ENCODE peak calls at places on chromosomes 13 and 19, in ten cellular contexts. One of them, this sample, is unnamed.
A peak's percentile ranks its signal among the peaks of the same experiment; 100 is the strongest.

GRCh38 chr19:38583219-38583984 is 34.4 kb downstream of the MAP4K1 start:
- DNase-seq in AG10803: no peak
- DNase-seq in hippocampal formation: no peak
- DNase-seq in brain microvascular endothelial cell: no peak
- DNase-seq in kidney epithelial cell: no peak
- DNase-seq in stimulated activated CD8-positive, alpha-beta memory T cell treated with anti-CD3 and anti-CD28 coated beads, Interleukin-15, amount 100 ng/mL, for 1 hour: no peak
- DNase-seq in EL: no peak
- DNase-seq in stimulated activated naive CD4-positive, alpha-beta T cell treated with Interleukin-2 at 50 U/mL for 16 hours: no peak
- DNase-seq in MCF 10A: no peak
- DNase-seq in transverse colon: peak; percentile 24
- DNase-seq in this sample: no peak

GRCh38 chr13:31925079-31925478 is 106.5 kb upstream of the FRY start:
- DNase-seq in transverse colon: no peak
- DNase-seq in brain microvascular endothelial cell: no peak
- DNase-seq in AG10803: no peak
- DNase-seq in stimulated activated naive CD4-positive, alpha-beta T cell treated with Interleukin-2 at 50 U/mL for 16 hours: no peak
- DNase-seq in stimulated activated CD8-positive, alpha-beta memory T cell treated with anti-CD3 and anti-CD28 coated beads, Interleukin-15, amount 100 ng/mL, for 1 hour: no peak
- DNase-seq in EL: no peak
- DNase-seq in kidney epithelial cell: no peak
- DNase-seq in MCF 10A: no peak
- DNase-seq in hippocampal formation: no peak
- DNase-seq in this sample: no peak

GRCh38 chr19:18340990-18341868 is 831 bp downstream of the PGPEP1 start:
- DNase-seq in kidney epithelial cell: no peak
- DNase-seq in hippocampal formation: no peak
- DNase-seq in stimulated activated naive CD4-positive, alpha-beta T cell treated with Interleukin-2 at 50 U/mL for 16 hours: peak; percentile 64
- DNase-seq in EL: peak; percentile 69
- DNase-seq in stimulated activated CD8-positive, alpha-beta memory T cell treated with anti-CD3 and anti-CD28 coated beads, Interleukin-15, amount 100 ng/mL, for 1 hour: peak; percentile 37
- DNase-seq in MCF 10A: peak; percentile 39
- DNase-seq in AG10803: peak; percentile 52
- DNase-seq in brain microvascular endothelial cell: no peak
- DNase-seq in transverse colon: peak; percentile 78
- DNase-seq in this sample: peak; percentile 72

GRCh38 chr13:48222358-48223015 is 10.5 kb upstream of the ITM2B start:
- DNase-seq in EL: no peak
- DNase-seq in stimulated activated CD8-positive, alpha-beta memory T cell treated with anti-CD3 and anti-CD28 coated beads, Interleukin-15, amount 100 ng/mL, for 1 hour: no peak
- DNase-seq in stimulated activated naive CD4-positive, alpha-beta T cell treated with Interleukin-2 at 50 U/mL for 16 hours: no peak
- DNase-seq in kidney epithelial cell: no peak
- DNase-seq in brain microvascular endothelial cell: no peak
- DNase-seq in MCF 10A: peak; percentile 75
- DNase-seq in transverse colon: peak; percentile 19
- DNase-seq in AG10803: peak; percentile 31
- DNase-seq in hippocampal formation: no peak
- DNase-seq in this sample: no peak

GRCh38 chr13:76879211-76879875 is 6.9 kb downstream of the KCTD12 start:
- DNase-seq in stimulated activated CD8-positive, alpha-beta memory T cell treated with anti-CD3 and anti-CD28 coated beads, Interleukin-15, amount 100 ng/mL, for 1 hour: peak; percentile 33
- DNase-seq in brain microvascular endothelial cell: peak; percentile 85
- DNase-seq in hippocampal formation: peak; percentile 27
- DNase-seq in MCF 10A: peak; percentile 92
- DNase-seq in EL: peak; percentile 77
- DNase-seq in AG10803: peak; percentile 90
- DNase-seq in transverse colon: peak; percentile 46
- DNase-seq in stimulated activated naive CD4-positive, alpha-beta T cell treated with Interleukin-2 at 50 U/mL for 16 hours: peak; percentile 43
- DNase-seq in kidney epithelial cell: no peak
- DNase-seq in this sample: no peak

GRCh38 chr13:29771247-29771646 is 79.2 kb downstream of the UBL3 start:
- DNase-seq in stimulated activated CD8-positive, alpha-beta memory T cell treated with anti-CD3 and anti-CD28 coated beads, Interleukin-15, amount 100 ng/mL, for 1 hour: no peak
- DNase-seq in EL: peak; percentile 44
- DNase-seq in AG10803: peak; percentile 34
- DNase-seq in MCF 10A: peak; percentile 45
- DNase-seq in stimulated activated naive CD4-positive, alpha-beta T cell treated with Interleukin-2 at 50 U/mL for 16 hours: no peak
- DNase-seq in hippocampal formation: peak; percentile 29
- DNase-seq in kidney epithelial cell: no peak
- DNase-seq in brain microvascular endothelial cell: no peak
- DNase-seq in transverse colon: no peak
- DNase-seq in this sample: no peak

GRCh38 chr19:13103961-13104847 is 1.5 kb upstream of the LYL1 start:
- DNase-seq in kidney epithelial cell: no peak
- DNase-seq in hippocampal formation: no peak
- DNase-seq in brain microvascular endothelial cell: no peak
- DNase-seq in AG10803: no peak
- DNase-seq in MCF 10A: no peak
- DNase-seq in stimulated activated CD8-positive, alpha-beta memory T cell treated with anti-CD3 and anti-CD28 coated beads, Interleukin-15, amount 100 ng/mL, for 1 hour: no peak
- DNase-seq in transverse colon: peak; percentile 76
- DNase-seq in stimulated activated naive CD4-positive, alpha-beta T cell treated with Interleukin-2 at 50 U/mL for 16 hours: peak; percentile 56
- DNase-seq in EL: no peak
- DNase-seq in this sample: peak; percentile 56

GRCh38 chr13:53105881-53106280 is 77.3 kb downstream of the OLFM4 start:
- DNase-seq in brain microvascular endothelial cell: no peak
- DNase-seq in hippocampal formation: no peak
- DNase-seq in stimulated activated CD8-positive, alpha-beta memory T cell treated with anti-CD3 and anti-CD28 coated beads, Interleukin-15, amount 100 ng/mL, for 1 hour: no peak
- DNase-seq in AG10803: no peak
- DNase-seq in kidney epithelial cell: no peak
- DNase-seq in transverse colon: no peak
- DNase-seq in EL: no peak
- DNase-seq in MCF 10A: no peak
- DNase-seq in stimulated activated naive CD4-positive, alpha-beta T cell treated with Interleukin-2 at 50 U/mL for 16 hours: no peak
- DNase-seq in this sample: no peak

GRCh38 chr13:60012503-60012902 is 151.2 kb downstream of the DIAPH3 start:
- DNase-seq in AG10803: no peak
- DNase-seq in MCF 10A: peak; percentile 88
- DNase-seq in hippocampal formation: no peak
- DNase-seq in transverse colon: peak; percentile 50
- DNase-seq in brain microvascular endothelial cell: no peak
- DNase-seq in kidney epithelial cell: peak; percentile 5
- DNase-seq in EL: no peak
- DNase-seq in stimulated activated CD8-positive, alpha-beta memory T cell treated with anti-CD3 and anti-CD28 coated beads, Interleukin-15, amount 100 ng/mL, for 1 hour: no peak
- DNase-seq in stimulated activated naive CD4-positive, alpha-beta T cell treated with Interleukin-2 at 50 U/mL for 16 hours: no peak
- DNase-seq in this sample: no peak

GRCh38 chr13:109385161-109385560 is 401.2 kb downstream of the IRS2 start:
- DNase-seq in AG10803: peak; percentile 58
- DNase-seq in stimulated activated naive CD4-positive, alpha-beta T cell treated with Interleukin-2 at 50 U/mL for 16 hours: no peak
- DNase-seq in stimulated activated CD8-positive, alpha-beta memory T cell treated with anti-CD3 and anti-CD28 coated beads, Interleukin-15, amount 100 ng/mL, for 1 hour: no peak
- DNase-seq in transverse colon: no peak
- DNase-seq in EL: peak; percentile 76
- DNase-seq in brain microvascular endothelial cell: no peak
- DNase-seq in hippocampal formation: no peak
- DNase-seq in MCF 10A: peak; percentile 32
- DNase-seq in kidney epithelial cell: no peak
- DNase-seq in this sample: no peak

GRCh38 chr13:50594276-50594970 is 249.1 kb downstream of the DLEU7 start:
- DNase-seq in stimulated activated CD8-positive, alpha-beta memory T cell treated with anti-CD3 and anti-CD28 coated beads, Interleukin-15, amount 100 ng/mL, for 1 hour: no peak
- DNase-seq in hippocampal formation: no peak
- DNase-seq in MCF 10A: no peak
- DNase-seq in AG10803: no peak
- DNase-seq in transverse colon: peak; percentile 40
- DNase-seq in kidney epithelial cell: no peak
- DNase-seq in EL: no peak
- DNase-seq in brain microvascular endothelial cell: no peak
- DNase-seq in stimulated activated naive CD4-positive, alpha-beta T cell treated with Interleukin-2 at 50 U/mL for 16 hours: no peak
- DNase-seq in this sample: no peak

This sample was measured in WERI-Rb-1.